ENCODE peak calls at places on chromosome 19, in eight cellular contexts. H is HFF-Myc; W is activated CD4-positive, alpha-beta T cell treated with anti-CD3 and anti-CD28 coated beads, Interleukin-2, amount 10 ng/mL, durations not matched to agents 7 days and 5 days; L is CD4-positive, alpha-beta T cell; A is DMS153; D is mesendoderm; Q is IMR-90; Y is stimulated activated CD8-positive, alpha-beta memory T cell treated with anti-CD3 and anti-CD28 coated beads, Interleukin-7, amount 100 ng/mL, for 48 hours. V is an unnamed sample.

GRCh38 chr19:3120611-3121231 is 15.1 kb upstream of the GNA15 start:
- DNase-seq in H (no peak), W (no peak), L (no peak), A (no peak), D (no peak), Q (no peak), Y (no peak), V (no peak)

GRCh38 chr19:11142528-11143171 is 12.9 kb downstream of the SPC24 start:
- DNase-seq in H (peak), W (no peak), L (no peak), A (peak), D (peak), Q (peak), Y (no peak), V (no peak)

GRCh38 chr19:2341987-2342386 is 13.5 kb downstream of the SPPL2B start:
- DNase-seq in H (no peak), W (no peak), L (no peak), A (no peak), D (no peak), Q (no peak), Y (no peak), V (no peak)

GRCh38 chr19:30978639-30979038 is 370.6 kb downstream of the TSHZ3 start:
- DNase-seq in H (no peak), W (no peak), L (no peak), A (no peak), D (no peak), Q (no peak), Y (no peak), V (no peak)

GRCh38 chr19:12784871-12785430 is 6.3 kb upstream of the JUNB start:
- DNase-seq in H (no peak), W (peak), L (no peak), A (no peak), D (no peak), Q (peak), Y (no peak), V (no peak)

GRCh38 chr19:3057275-3057714 is 5.0 kb downstream of the TLE5 start:
- DNase-seq in H (no peak), W (no peak), L (no peak), A (peak), D (peak), Q (no peak), Y (no peak), V (peak)

GRCh38 chr19:677201-677600 is 1.0 kb downstream of the FSTL3 start:
- DNase-seq in H (no peak), W (no peak), L (no peak), A (no peak), D (no peak), Q (peak), Y (no peak), V (peak)

GRCh38 chr19:23260956-23261355 is 10.8 kb upstream of the ZNF724 start:
- DNase-seq in H (no peak), W (no peak), L (no peak), A (no peak), D (no peak), Q (no peak), Y (no peak), V (no peak)

GRCh38 chr19:40827386-40828247 is 22.6 kb downstream of the CYP2A6 start:
- DNase-seq in H (no peak), W (no peak), L (no peak), A (no peak), D (no peak), Q (no peak), Y (no peak), V (no peak)

GRCh38 chr19:43691755-43692154 is 21.8 kb upstream of the PLAUR start:
- DNase-seq in H (no peak), W (no peak), L (no peak), A (no peak), D (no peak), Q (no peak), Y (no peak), V (no peak)

GRCh38 chr19:47641891-47642485 is 33.1 kb downstream of the BICRA start:
- DNase-seq in H (no peak), W (no peak), L (no peak), A (peak), D (no peak), Q (no peak), Y (no peak), V (no peak)

GRCh38 chr19:55156202-55157063 is 1.1 kb downstream of the TNNI3 start:
- DNase-seq in H (no peak), W (peak), L (peak), A (peak), D (peak), Q (peak), Y (no peak), V (peak)

GRCh38 chr19:18833849-18834643 is 2.3 kb downstream of the UPF1 start:
- DNase-seq in H (no peak), W (no peak), L (no peak), A (peak), D (no peak), Q (no peak), Y (no peak), V (peak)

GRCh38 chr19:42267644-42268141 is 1.4 kb upstream of the CIC start:
- DNase-seq in H (no peak), W (no peak), L (no peak), A (no peak), D (no peak), Q (no peak), Y (no peak), V (no peak)

GRCh38 chr19:3670258-3670795 is 29.9 kb downstream of the PIP5K1C start:
- DNase-seq in H (no peak), W (no peak), L (no peak), A (no peak), D (peak), Q (peak), Y (no peak), V (no peak)

V was measured in NCI-H345.